ENCODE peak calls at places on chromosomes 5 and 9, in four cellular contexts. One of them, this sample, is unnamed.
A peak's percentile ranks its signal among the peaks of the same experiment; 100 is the strongest.

GRCh38 chr9:5554254-5554653 is 43.9 kb downstream of the PDCD1LG2 start:
- DNase-seq in small intestine: no peak
- DNase-seq in stimulated activated naive CD8-positive, alpha-beta T cell treated with anti-CD3 and anti-CD28 coated beads, Interleukin-15, Interleukin-2, amounts not matched to agents 100 U/mL and 50 U/mL, for 24 hours: no peak
- DNase-seq in HTR-8/SVneo: no peak
- DNase-seq in this sample: no peak

GRCh38 chr9:126071076-126071750 is 255.4 kb upstream of the MVB12B start:
- DNase-seq in small intestine: no peak
- DNase-seq in stimulated activated naive CD8-positive, alpha-beta T cell treated with anti-CD3 and anti-CD28 coated beads, Interleukin-15, Interleukin-2, amounts not matched to agents 100 U/mL and 50 U/mL, for 24 hours: no peak
- DNase-seq in HTR-8/SVneo: no peak
- DNase-seq in this sample: no peak

GRCh38 chr9:37908698-37909186 is 4.8 kb upstream of the SLC25A51 start:
- DNase-seq in small intestine: no peak
- DNase-seq in stimulated activated naive CD8-positive, alpha-beta T cell treated with anti-CD3 and anti-CD28 coated beads, Interleukin-15, Interleukin-2, amounts not matched to agents 100 U/mL and 50 U/mL, for 24 hours: no peak
- DNase-seq in HTR-8/SVneo: no peak
- DNase-seq in this sample: no peak

GRCh38 chr5:177356756-177357458 is 817 bp upstream of the RGS14 start:
- DNase-seq in small intestine: no peak
- DNase-seq in stimulated activated naive CD8-positive, alpha-beta T cell treated with anti-CD3 and anti-CD28 coated beads, Interleukin-15, Interleukin-2, amounts not matched to agents 100 U/mL and 50 U/mL, for 24 hours: no peak
- DNase-seq in HTR-8/SVneo: no peak
- DNase-seq in this sample: no peak

GRCh38 chr5:138349842-138350635 is 2.4 kb upstream of the KDM3B start:
- DNase-seq in small intestine: no peak
- DNase-seq in stimulated activated naive CD8-positive, alpha-beta T cell treated with anti-CD3 and anti-CD28 coated beads, Interleukin-15, Interleukin-2, amounts not matched to agents 100 U/mL and 50 U/mL, for 24 hours: no peak
- DNase-seq in HTR-8/SVneo: no peak
- DNase-seq in this sample: no peak

GRCh38 chr9:18753904-18754303 is 279.1 kb downstream of the SAXO1 start:
- DNase-seq in small intestine: no peak
- DNase-seq in stimulated activated naive CD8-positive, alpha-beta T cell treated with anti-CD3 and anti-CD28 coated beads, Interleukin-15, Interleukin-2, amounts not matched to agents 100 U/mL and 50 U/mL, for 24 hours: no peak
- DNase-seq in HTR-8/SVneo: no peak
- DNase-seq in this sample: no peak

GRCh38 chr9:5566054-5566618 is 55.8 kb downstream of the PDCD1LG2 start:
- DNase-seq in small intestine: no peak
- DNase-seq in stimulated activated naive CD8-positive, alpha-beta T cell treated with anti-CD3 and anti-CD28 coated beads, Interleukin-15, Interleukin-2, amounts not matched to agents 100 U/mL and 50 U/mL, for 24 hours: no peak
- DNase-seq in HTR-8/SVneo: no peak
- DNase-seq in this sample: no peak

GRCh38 chr9:88076286-88077070 is 61.8 kb downstream of the SPATA31C2 start:
- DNase-seq in small intestine: peak; percentile 93
- DNase-seq in stimulated activated naive CD8-positive, alpha-beta T cell treated with anti-CD3 and anti-CD28 coated beads, Interleukin-15, Interleukin-2, amounts not matched to agents 100 U/mL and 50 U/mL, for 24 hours: peak; percentile 52
- DNase-seq in HTR-8/SVneo: peak; percentile 41
- DNase-seq in this sample: peak; percentile 8

GRCh38 chr5:113378960-113379541 is 55.7 kb downstream of the TSSK1B start:
- DNase-seq in small intestine: peak; percentile 54
- DNase-seq in stimulated activated naive CD8-positive, alpha-beta T cell treated with anti-CD3 and anti-CD28 coated beads, Interleukin-15, Interleukin-2, amounts not matched to agents 100 U/mL and 50 U/mL, for 24 hours: peak; percentile 61
- DNase-seq in HTR-8/SVneo: peak; percentile 60
- DNase-seq in this sample: peak; percentile 64

GRCh38 chr9:70994582-70994981 is 126.8 kb downstream of the TRPM3 start:
- DNase-seq in small intestine: no peak
- DNase-seq in stimulated activated naive CD8-positive, alpha-beta T cell treated with anti-CD3 and anti-CD28 coated beads, Interleukin-15, Interleukin-2, amounts not matched to agents 100 U/mL and 50 U/mL, for 24 hours: no peak
- DNase-seq in HTR-8/SVneo: no peak
- DNase-seq in this sample: no peak

GRCh38 chr5:133938039-133938821 is 30.2 kb downstream of the C5orf15 start:
- DNase-seq in small intestine: peak; percentile 66
- DNase-seq in stimulated activated naive CD8-positive, alpha-beta T cell treated with anti-CD3 and anti-CD28 coated beads, Interleukin-15, Interleukin-2, amounts not matched to agents 100 U/mL and 50 U/mL, for 24 hours: no peak
- DNase-seq in HTR-8/SVneo: no peak
- DNase-seq in this sample: no peak

GRCh38 chr5:134383980-134384697 is 12.8 kb downstream of the UBE2B start:
- DNase-seq in small intestine: no peak
- DNase-seq in stimulated activated naive CD8-positive, alpha-beta T cell treated with anti-CD3 and anti-CD28 coated beads, Interleukin-15, Interleukin-2, amounts not matched to agents 100 U/mL and 50 U/mL, for 24 hours: no peak
- DNase-seq in HTR-8/SVneo: no peak
- DNase-seq in this sample: no peak

GRCh38 chr5:77518304-77518703 is 26.2 kb upstream of the WDR41 start:
- DNase-seq in small intestine: no peak
- DNase-seq in stimulated activated naive CD8-positive, alpha-beta T cell treated with anti-CD3 and anti-CD28 coated beads, Interleukin-15, Interleukin-2, amounts not matched to agents 100 U/mL and 50 U/mL, for 24 hours: no peak
- DNase-seq in HTR-8/SVneo: peak; percentile 21
- DNase-seq in this sample: no peak

GRCh38 chr5:96569332-96569731 is 92.8 kb upstream of the CAST start:
- DNase-seq in small intestine: no peak
- DNase-seq in stimulated activated naive CD8-positive, alpha-beta T cell treated with anti-CD3 and anti-CD28 coated beads, Interleukin-15, Interleukin-2, amounts not matched to agents 100 U/mL and 50 U/mL, for 24 hours: no peak
- DNase-seq in HTR-8/SVneo: no peak
- DNase-seq in this sample: no peak

GRCh38 chr5:178247481-178248456 is 15.2 kb upstream of the PHYKPL start:
- DNase-seq in small intestine: no peak
- DNase-seq in stimulated activated naive CD8-positive, alpha-beta T cell treated with anti-CD3 and anti-CD28 coated beads, Interleukin-15, Interleukin-2, amounts not matched to agents 100 U/mL and 50 U/mL, for 24 hours: no peak
- DNase-seq in HTR-8/SVneo: no peak
- DNase-seq in this sample: no peak

GRCh38 chr5:72166070-72166979 is 59.0 kb downstream of the MAP1B start:
- DNase-seq in small intestine: peak; percentile 78
- DNase-seq in stimulated activated naive CD8-positive, alpha-beta T cell treated with anti-CD3 and anti-CD28 coated beads, Interleukin-15, Interleukin-2, amounts not matched to agents 100 U/mL and 50 U/mL, for 24 hours: no peak
- DNase-seq in HTR-8/SVneo: no peak
- DNase-seq in this sample: peak; percentile 80

GRCh38 chr9:88794100-88794499 is 197.2 kb upstream of the S1PR3 start:
- DNase-seq in small intestine: no peak
- DNase-seq in stimulated activated naive CD8-positive, alpha-beta T cell treated with anti-CD3 and anti-CD28 coated beads, Interleukin-15, Interleukin-2, amounts not matched to agents 100 U/mL and 50 U/mL, for 24 hours: no peak
- DNase-seq in HTR-8/SVneo: no peak
- DNase-seq in this sample: no peak

GRCh38 chr9:124795881-124796415 is 19.0 kb downstream of the OLFML2A start:
- DNase-seq in small intestine: no peak
- DNase-seq in stimulated activated naive CD8-positive, alpha-beta T cell treated with anti-CD3 and anti-CD28 coated beads, Interleukin-15, Interleukin-2, amounts not matched to agents 100 U/mL and 50 U/mL, for 24 hours: no peak
- DNase-seq in HTR-8/SVneo: no peak
- DNase-seq in this sample: no peak

This sample was measured in globus pallidus.